ENCODE peak calls at places on chromosomes 11 and 22, in seven cellular contexts. N is naive thymus-derived CD4-positive, alpha-beta T cell; Z is tibial nerve; W is lung; H is cardiac muscle cell; J is GM23338; U is brain microvascular endothelial cell. L is an unnamed sample.

GRCh38 chr22:50705851-50706351 is 32.1 kb upstream of the ACR start:
- DNase-seq in N (no peak), W (no peak), J (no peak), H (no peak), Z (no peak), U (no peak), L (no peak)

GRCh38 chr11:95444309-95445202 is 213.6 kb upstream of the SESN3 start:
- DNase-seq in U (no peak), J (no peak), Z (no peak), W (no peak), H (no peak), N (no peak), L (no peak)

GRCh38 chr22:46933526-46933925 is 171.1 kb downstream of the TBC1D22A start:
- DNase-seq in N (no peak), U (no peak), W (no peak), J (no peak), Z (no peak), H (no peak), L (no peak)

GRCh38 chr22:49269371-49269770 is 558.3 kb downstream of the BRD1 start:
- DNase-seq in H (no peak), W (no peak), Z (no peak), J (peak), N (no peak), U (no peak), L (no peak)

GRCh38 chr11:118522571-118523072 is 4.7 kb upstream of the TTC36 start:
- DNase-seq in U (peak), H (peak), J (peak), W (no peak), N (no peak), Z (no peak), L (no peak)

GRCh38 chr11:48107188-48107704 is 109.4 kb upstream of the OR4B1 start:
- DNase-seq in Z (no peak), N (no peak), U (no peak), W (no peak), H (no peak), J (no peak), L (peak)

GRCh38 chr11:82775736-82776346 is 42.2 kb upstream of the FAM181B start:
- DNase-seq in W (no peak), U (peak), J (peak), H (peak), N (peak), Z (no peak), L (peak)

GRCh38 chr11:65411681-65412070 is 10.9 kb upstream of the NEAT1 start:
- DNase-seq in W (no peak), Z (peak), H (no peak), U (no peak), J (no peak), N (no peak), L (no peak)

GRCh38 chr11:90476442-90477007 is 253.7 kb upstream of the CHORDC1 start:
- DNase-seq in U (peak), W (no peak), N (peak), H (peak), J (peak), Z (no peak), L (peak)

GRCh38 chr11:106474274-106474673 is 396.8 kb downstream of the AASDHPPT start:
- DNase-seq in Z (no peak), J (no peak), W (no peak), N (no peak), U (no peak), H (no peak), L (no peak)

GRCh38 chr22:45977551-45978274 is 751 bp upstream of the WNT7B start:
- DNase-seq in W (no peak), Z (no peak), N (no peak), J (peak), H (peak), U (no peak), L (no peak)

GRCh38 chr11:122140535-122140934 is 24.5 kb upstream of the BLID start:
- DNase-seq in H (no peak), U (peak), N (no peak), W (no peak), J (no peak), Z (no peak), L (peak)

GRCh38 chr11:33736148-33736809 is at the start of gene CD59:
- DNase-seq in U (peak), Z (peak), H (peak), N (peak), W (peak), J (peak), L (peak)

GRCh38 chr22:23915230-23915754 is 21.1 kb downstream of the MIF start:
- DNase-seq in Z (no peak), H (no peak), J (no peak), W (no peak), N (no peak), U (no peak), L (no peak)

GRCh38 chr11:62399868-62400245 is 19.0 kb upstream of the SCGB1A1 start:
- DNase-seq in H (no peak), Z (no peak), W (no peak), U (no peak), J (no peak), N (no peak), L (no peak)

GRCh38 chr11:77175869-77176539 is 48.0 kb downstream of the MYO7A start:
- DNase-seq in Z (no peak), W (no peak), H (peak), J (peak), N (no peak), U (no peak), L (no peak)

GRCh38 chr11:87317441-87317840 is 279.7 kb downstream of the TMEM135 start:
- DNase-seq in W (no peak), U (no peak), Z (no peak), N (no peak), H (no peak), J (no peak), L (no peak)

GRCh38 chr11:13674799-13675509 is 6.5 kb downstream of the FAR1 start:
- DNase-seq in H (no peak), U (no peak), W (no peak), J (no peak), Z (no peak), N (no peak), L (no peak)

GRCh38 chr22:40345271-40345670 is 1.0 kb upstream of the ADSL start:
- DNase-seq in H (no peak), U (no peak), J (no peak), N (no peak), W (no peak), Z (no peak), L (peak)

GRCh38 chr11:82906236-82906635 is 4.7 kb downstream of the DDIAS start:
- DNase-seq in H (peak), N (peak), U (no peak), J (peak), Z (no peak), W (no peak), L (no peak)

GRCh38 chr11:10617551-10617950 is 49.1 kb upstream of the LYVE1 start:
- DNase-seq in Z (no peak), J (no peak), U (no peak), H (no peak), W (no peak), N (no peak), L (no peak)

GRCh38 chr11:25794804-25795203 is 537.1 kb upstream of the ANO3 start:
- DNase-seq in N (no peak), W (no peak), H (no peak), U (no peak), Z (no peak), J (peak), L (no peak)

GRCh38 chr11:106418786-106419185 is 341.3 kb downstream of the AASDHPPT start:
- DNase-seq in J (no peak), U (no peak), Z (no peak), W (no peak), H (no peak), N (no peak), L (no peak)

GRCh38 chr11:125591659-125592304 is 870 bp upstream of the STT3A start:
- DNase-seq in J (peak), H (peak), Z (no peak), N (peak), W (peak), U (peak), L (no peak)

GRCh38 chr11:134578807-134579708 is 167.0 kb upstream of the B3GAT1 start:
- DNase-seq in U (no peak), N (no peak), W (peak), Z (no peak), H (peak), J (peak), L (no peak)

GRCh38 chr11:130001491-130002351 is 914 bp downstream of the PRDM10 start:
- DNase-seq in Z (no peak), J (peak), U (peak), N (peak), W (peak), H (peak), L (peak)

GRCh38 chr11:69066122-69067112 is 17.7 kb downstream of the TPCN2 start:
- DNase-seq in Z (no peak), W (no peak), H (no peak), J (no peak), N (no peak), U (no peak), L (no peak)

GRCh38 chr11:66727282-66727882 is 1.6 kb downstream of the SPTBN2 start:
- DNase-seq in W (no peak), U (peak), N (peak), Z (no peak), J (peak), H (peak), L (no peak)

GRCh38 chr22:50034126-50035081 is 21.8 kb upstream of the IL17REL start:
- DNase-seq in N (no peak), W (no peak), H (no peak), J (no peak), Z (no peak), U (no peak), L (no peak)

GRCh38 chr22:27804683-27805297 is 3.2 kb upstream of the MN1 start:
- DNase-seq in J (peak), N (peak), Z (peak), U (no peak), W (peak), H (peak), L (peak)

GRCh38 chr22:29587938-29588699 is 7.2 kb upstream of the NIPSNAP1 start:
- DNase-seq in W (no peak), J (no peak), N (no peak), Z (no peak), H (no peak), U (peak), L (peak)

GRCh38 chr22:45925811-45926351 is 51.1 kb downstream of the WNT7B start:
- DNase-seq in H (no peak), J (no peak), U (no peak), N (no peak), Z (no peak), W (no peak), L (no peak)

GRCh38 chr11:97364047-97364446 is 974.2 kb downstream of the JRKL start:
- DNase-seq in Z (no peak), H (no peak), U (no peak), J (no peak), W (no peak), N (no peak), L (no peak)

GRCh38 chr22:30196867-30197336 is 49.7 kb downstream of the LIF start:
- DNase-seq in Z (no peak), W (no peak), J (peak), H (no peak), U (no peak), N (no peak), L (no peak)

GRCh38 chr11:123430736-123431356 is 777 bp downstream of the GRAMD1B start:
- DNase-seq in Z (peak), H (peak), W (peak), N (peak), J (peak), U (peak), L (peak)

GRCh38 chr11:72239296-72239848 is 4.6 kb downstream of the PHOX2A start:
- DNase-seq in J (peak), W (peak), H (no peak), U (no peak), N (no peak), Z (no peak), L (no peak)

GRCh38 chr11:69518081-69518950 is 36.9 kb downstream of the LINC01488 start:
- DNase-seq in H (no peak), Z (no peak), N (no peak), U (peak), W (no peak), J (no peak), L (no peak)

GRCh38 chr11:90220391-90220790 is 2.5 kb downstream of the CHORDC1 start:
- DNase-seq in W (no peak), U (peak), Z (no peak), J (no peak), N (no peak), H (no peak), L (no peak)

GRCh38 chr11:6365659-6366058 is 24.6 kb upstream of the SMPD1 start:
- DNase-seq in U (no peak), Z (no peak), W (no peak), N (no peak), J (no peak), H (no peak), L (no peak)

GRCh38 chr11:6357222-6357621 is 33.1 kb upstream of the SMPD1 start:
- DNase-seq in U (peak), H (no peak), Z (no peak), W (peak), J (no peak), N (no peak), L (peak)

GRCh38 chr11:6356503-6356902 is 33.8 kb upstream of the SMPD1 start:
- DNase-seq in W (no peak), N (no peak), J (no peak), U (no peak), H (peak), Z (no peak), L (no peak)

GRCh38 chr11:6362868-6363678 is 27.2 kb upstream of the SMPD1 start:
- DNase-seq in Z (peak), N (peak), H (peak), U (peak), W (peak), J (peak), L (peak)

GRCh38 chr11:6362185-6362867 is 27.9 kb upstream of the SMPD1 start:
- DNase-seq in N (no peak), J (no peak), U (no peak), Z (no peak), H (peak), W (peak), L (no peak)
- H3K4me3 ChIP-seq in N (no peak), J (no peak), U (no peak), Z (no peak), H (no peak), W (no peak), L (no peak)

GRCh38 chr11:1746516-1746931 is 3.9 kb downstream of the IFITM10 start:
- DNase-seq in H (no peak), J (no peak), N (no peak), U (no peak), Z (no peak), W (no peak), L (no peak)

GRCh38 chr11:1748467-1749019 is 1.9 kb downstream of the IFITM10 start:
- DNase-seq in U (no peak), Z (no peak), W (no peak), N (no peak), J (no peak), H (no peak), L (no peak)

GRCh38 chr11:1745701-1746320 is 4.6 kb downstream of the IFITM10 start:
- DNase-seq in Z (no peak), N (no peak), U (no peak), H (no peak), J (no peak), W (no peak), L (no peak)

GRCh38 chr11:1747753-1748466 is 2.5 kb downstream of the IFITM10 start:
- DNase-seq in U (no peak), W (no peak), J (no peak), Z (no peak), H (no peak), N (no peak), L (no peak)

GRCh38 chr11:1746956-1747752 is 3.2 kb downstream of the IFITM10 start:
- DNase-seq in J (no peak), H (no peak), N (no peak), W (no peak), U (no peak), Z (no peak), L (no peak)
- H3K4me3 ChIP-seq in J (no peak), H (no peak), N (no peak), W (no peak), U (peak), Z (no peak), L (no peak)

DNA sequence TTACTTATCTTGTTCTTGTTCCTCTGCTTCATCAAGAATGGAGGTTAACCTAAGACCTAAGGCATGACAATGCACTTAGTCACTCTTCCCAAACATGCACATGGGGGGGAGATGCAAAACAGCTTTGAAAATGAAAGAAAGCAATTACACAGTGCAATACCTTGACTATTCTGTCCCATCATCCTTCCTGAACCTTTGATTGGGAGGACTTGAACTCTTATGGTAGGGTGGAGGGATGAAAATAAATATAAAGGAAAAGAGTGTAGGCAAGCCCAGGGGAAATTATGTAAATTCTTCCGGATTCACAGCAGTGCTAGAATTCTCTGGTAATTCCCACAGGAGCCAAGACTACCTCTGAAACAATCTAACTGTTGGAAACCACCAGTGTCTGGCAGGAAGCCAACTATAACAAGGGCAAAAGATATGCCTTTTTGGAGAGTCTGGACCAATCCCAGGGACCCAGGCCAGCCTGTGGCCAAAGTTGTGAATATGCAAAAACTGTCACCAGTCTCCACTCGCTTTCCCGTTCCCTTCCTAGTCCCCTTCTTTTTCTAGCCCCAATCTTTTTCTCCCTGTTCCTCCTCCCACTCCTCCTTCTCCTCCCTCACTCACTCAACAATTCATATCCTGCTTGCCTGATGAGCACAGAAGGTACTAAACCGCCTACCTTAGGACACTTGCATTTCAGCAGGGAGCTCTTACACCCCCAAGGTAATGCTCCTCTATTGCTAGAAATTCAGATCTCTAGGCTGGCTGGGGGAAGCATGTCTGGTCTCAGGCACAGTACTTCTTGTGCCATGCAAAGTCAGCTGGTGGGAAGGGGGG is 2.5 kb upstream of the RCN1 start:
- DNase-seq in N (no peak), Z (peak), W (peak), U (peak), H (peak), J (no peak), L (peak)
- H3K4me3 ChIP-seq in N (no peak), Z (no peak), W (no peak), U (peak), H (no peak), J (no peak), L (peak)

GRCh38 chr11:8267831-8268529 is 4.3 kb upstream of the LMO1 start:
- DNase-seq in Z (no peak), J (peak), W (no peak), N (peak), H (peak), U (no peak), L (no peak)
- H3K4me3 ChIP-seq in Z (no peak), J (peak), W (no peak), N (peak), H (peak), U (peak), L (no peak)

GRCh38 chr22:37633693-37634504 is 5.6 kb upstream of the SH3BP1 start:
- DNase-seq in U (peak), J (peak), H (peak), W (peak), Z (peak), N (no peak), L (no peak)
- H3K4me3 ChIP-seq in U (no peak), J (peak), H (no peak), W (no peak), Z (peak), N (peak), L (no peak)

GRCh38 chr22:37284807-37285355 is 2.6 kb downstream of the CYTH4 start:
- DNase-seq in N (peak), J (no peak), U (no peak), H (peak), Z (no peak), W (peak), L (no peak)
- H3K4me3 ChIP-seq in N (peak), J (no peak), U (no peak), H (no peak), Z (no peak), W (no peak), L (no peak)

L was measured in PC-9.